ENCODE peak calls at places on chromosomes 5 and 9, in seven cellular contexts. N is H1, J is transverse colon, E is fibroblast of mammary gland, B is gastrocnemius medialis, L is fibroblast of lung, U is prostate gland. V is an unnamed sample.

GRCh38 chr5:31861601-31862000 is 222.7 kb downstream of the PDZD2 start:
- DNase-seq in B (no peak), U (no peak), N (no peak), L (no peak), J (no peak), E (no peak), V (no peak)

GRCh38 chr9:93107825-93108161 is 11.8 kb downstream of the CARD19 start:
- DNase-seq in E (no peak), U (no peak), L (no peak), N (no peak), B (no peak), J (no peak), V (no peak)

GRCh38 chr5:133412661-133413060 is 199.7 kb downstream of the FSTL4 start:
- DNase-seq in L (no peak), B (no peak), J (no peak), E (peak; percentile 30), U (no peak), N (no peak), V (no peak)

GRCh38 chr9:136587145-136587943 is 41.5 kb upstream of the NOTCH1 start:
- DNase-seq in N (no peak), U (no peak), J (peak; percentile 65), L (peak; percentile 67), E (peak; percentile 69), B (peak; percentile 22), V (no peak)

GRCh38 chr9:114238471-114238870 is 83.1 kb downstream of the COL27A1 start:
- DNase-seq in U (no peak), E (no peak), L (no peak), B (no peak), N (no peak), J (no peak), V (no peak)

GRCh38 chr5:141880961-141881801 is 3.0 kb upstream of the PCDH1 start:
- DNase-seq in N (no peak), U (no peak), B (no peak), L (no peak), E (no peak), J (no peak), V (no peak)

GRCh38 chr5:157828949-157829639 is 29.9 kb downstream of the CLINT1 start:
- DNase-seq in E (peak; percentile 12), B (no peak), U (no peak), N (no peak), L (no peak), J (no peak), V (no peak)

GRCh38 chr5:142571921-142572320 is 114.0 kb downstream of the FGF1 start:
- DNase-seq in N (no peak), L (no peak), U (no peak), E (no peak), B (no peak), J (no peak), V (no peak)

GRCh38 chr5:131966551-131966950 is 21.1 kb upstream of the MEIKIN start:
- DNase-seq in E (no peak), N (no peak), B (no peak), J (no peak), L (no peak), U (no peak), V (no peak)

GRCh38 chr9:111348821-111349271 is 18.8 kb upstream of the OR2K2 start:
- DNase-seq in N (no peak), B (no peak), E (peak; percentile 58), U (no peak), L (peak; percentile 25), J (peak; percentile 44), V (peak; percentile 6)

GRCh38 chr9:34328500-34328982 is 527 bp downstream of the KIF24 start:
- DNase-seq in N (no peak), L (peak; percentile 8), B (no peak), J (no peak), U (no peak), E (peak; percentile 38), V (no peak)

GRCh38 chr5:110159202-110159601 is 469.5 kb downstream of the MAN2A1 start:
- DNase-seq in U (no peak), L (peak; percentile 47), B (no peak), J (no peak), E (peak; percentile 81), N (no peak), V (no peak)

GRCh38 chr5:112604741-112605390 is 132.8 kb upstream of the APC start:
- DNase-seq in J (no peak), N (no peak), L (no peak), B (no peak), U (no peak), E (peak; percentile 11), V (peak; percentile 42)

GRCh38 chr9:91751922-91752321 is 198.1 kb downstream of the ROR2 start:
- DNase-seq in L (peak; percentile 52), J (no peak), B (no peak), E (peak; percentile 85), U (no peak), N (no peak), V (no peak)

GRCh38 chr5:90606539-90606938 is 47.9 kb downstream of the ADGRV1 start:
- DNase-seq in N (no peak), L (no peak), J (no peak), B (no peak), U (no peak), E (peak; percentile 6), V (peak; percentile 7)

GRCh38 chr5:116740771-116741170 is 166.1 kb upstream of the SEMA6A start:
- DNase-seq in U (no peak), E (no peak), N (no peak), J (no peak), L (no peak), B (no peak), V (no peak)

GRCh38 chr5:116739648-116740047 is 165.0 kb upstream of the SEMA6A start:
- DNase-seq in B (no peak), U (no peak), N (no peak), L (no peak), J (no peak), E (peak; percentile 2), V (no peak)

GRCh38 chr5:116738270-116738947 is 163.8 kb upstream of the SEMA6A start:
- DNase-seq in E (no peak), B (no peak), J (no peak), L (no peak), U (no peak), N (no peak), V (no peak)

GRCh38 chr5:116736671-116737070 is 162.0 kb upstream of the SEMA6A start:
- DNase-seq in U (no peak), E (no peak), N (no peak), B (no peak), L (no peak), J (no peak), V (no peak)

DNA sequence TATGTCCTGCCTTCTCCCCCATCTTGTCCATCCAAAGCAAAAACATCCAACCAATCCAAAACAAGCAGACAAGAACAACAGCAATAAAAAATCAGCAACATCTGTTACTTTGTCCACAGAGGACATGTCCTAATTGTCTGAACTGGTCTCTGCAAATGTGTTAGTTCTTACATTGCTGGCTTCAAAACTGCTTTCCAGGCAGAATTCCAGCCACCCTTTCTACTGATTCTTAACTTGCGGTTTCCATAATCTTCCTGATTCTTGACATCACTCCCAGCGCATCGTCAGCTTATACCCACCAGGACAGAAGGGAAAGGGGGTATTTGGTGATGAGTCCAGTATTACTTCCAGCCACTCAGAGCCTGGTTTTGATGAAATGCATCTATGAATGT is 164.3 kb upstream of the SEMA6A start:
- DNase-seq in U (no peak), B (no peak), J (no peak), L (peak; percentile 6), N (no peak), E (peak; percentile 4), V (no peak)
- TF ChIP-seq CTCF in U (no peak), B (no peak), J (no peak), L (no peak), N (no peak), E (no peak), V (no peak)

DNA sequence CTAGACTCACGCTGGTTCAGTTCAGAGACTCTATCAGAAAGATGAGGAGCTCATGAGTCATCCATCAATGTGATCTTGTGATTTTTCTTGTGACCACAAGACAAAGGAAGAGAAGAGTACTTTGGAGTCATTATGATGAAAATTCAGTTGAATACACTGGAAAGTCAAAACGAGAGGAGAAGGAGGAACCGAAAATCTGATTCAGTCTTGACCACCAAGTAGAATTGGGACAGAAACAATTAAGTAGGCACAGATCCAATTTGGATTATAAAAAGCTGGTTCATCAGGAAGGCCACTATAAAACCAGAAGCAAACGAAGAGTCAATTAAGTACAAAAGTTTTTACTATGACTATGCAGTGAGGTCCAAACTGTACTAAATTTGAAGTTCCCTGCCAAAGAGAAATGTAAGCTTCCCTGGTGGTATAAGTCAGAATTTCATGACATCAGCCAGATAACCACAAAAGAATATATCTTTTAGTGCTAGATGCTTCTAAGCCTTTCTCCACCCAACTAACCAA is 90.9 kb downstream of the THBS4 start:
- DNase-seq in L (peak; percentile 21), B (no peak), N (no peak), J (no peak), U (no peak), E (peak; percentile 92), V (no peak)
- TF ChIP-seq CTCF in L (no peak), B (no peak), N (no peak), J (no peak), U (no peak), E (peak; percentile 23), V (no peak)

GRCh38 chr5:97297063-97297715 is 114.1 kb upstream of the RIOK2 start:
- DNase-seq in U (no peak), L (peak; percentile 25), N (peak; percentile 21), J (peak; percentile 10), B (no peak), E (peak; percentile 40), V (peak; percentile 63)
- TF ChIP-seq CTCF in U (peak; percentile 33), L (peak; percentile 24), N (peak; percentile 75), J (peak; percentile 32), B (no peak), E (peak; percentile 39), V (peak; percentile 59)

DNA sequence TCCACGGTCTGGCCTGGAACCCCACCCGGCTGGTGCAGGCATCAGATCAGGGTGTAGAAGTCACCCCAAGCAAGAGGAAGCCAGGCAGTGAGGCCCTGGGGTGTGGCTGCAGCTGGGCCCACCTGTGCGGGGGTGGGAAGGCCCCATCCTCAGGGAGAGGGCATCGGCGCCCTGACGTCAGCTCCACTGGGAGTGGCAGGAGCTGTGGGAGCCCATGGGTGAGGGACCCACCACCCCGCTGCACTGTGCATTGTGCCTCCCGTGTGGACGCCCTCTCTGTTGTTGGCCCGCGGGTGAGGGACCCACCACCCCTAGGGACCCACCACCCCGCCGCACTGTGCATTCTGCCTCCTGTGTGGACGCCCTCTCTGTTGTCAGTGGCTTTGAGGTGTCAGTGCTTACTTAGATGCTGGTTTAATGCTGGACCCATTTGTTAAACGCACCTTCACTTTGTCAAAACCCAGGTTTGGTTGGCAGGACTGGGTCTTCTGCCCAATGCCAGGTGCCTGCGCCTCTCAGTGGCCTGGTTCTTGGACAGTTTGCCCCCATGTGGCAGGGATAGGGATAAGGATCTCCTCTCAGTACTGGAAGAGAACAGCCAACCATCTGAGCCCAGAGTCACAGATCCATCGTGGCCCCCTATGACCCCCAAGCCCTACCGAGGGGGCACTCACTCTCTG is 6.9 kb upstream of the EXOC3 start:
- DNase-seq in N (no peak), L (peak; percentile 40), B (no peak), J (peak; percentile 10), U (no peak), E (peak; percentile 35), V (peak; percentile 70)
- TF ChIP-seq CTCF in N (peak; percentile 70), L (peak; percentile 35), B (no peak), J (no peak), U (no peak), E (peak; percentile 35), V (no peak)

V was measured in Calu3.